ENCODE peak calls at places on chromosomes 16 and 17, in four cellular contexts. B is HCT116, G is K562, Y is HepG2. S is an unnamed sample.

GRCh38 chr17:47703191-47703591 is 9.2 kb downstream of the TBKBP1 start:
- DNase-seq in B (no peak), G (no peak), Y (no peak), S (no peak)

GRCh38 chr17:75331671-75332070 is 42.4 kb upstream of the SLC25A19 start:
- DNase-seq in B (no peak), G (no peak), Y (no peak), S (no peak)

GRCh38 chr17:19370493-19370960 is 7.8 kb upstream of the MAPK7 start:
- DNase-seq in B (no peak), G (no peak), Y (no peak), S (no peak)

GRCh38 chr17:46972346-46972745 is 6.7 kb downstream of the RPRML start:
- DNase-seq in B (no peak), G (no peak), Y (no peak), S (no peak)

GRCh38 chr17:5794881-5795486 is 210.7 kb upstream of the NLRP1 start:
- DNase-seq in B (no peak), G (no peak), Y (no peak), S (no peak)

GRCh38 chr17:57487552-57487951 is 231.2 kb downstream of the MSI2 start:
- DNase-seq in B (no peak), G (no peak), Y (no peak), S (no peak)

GRCh38 chr17:47994714-47995113 is 23.8 kb downstream of the CDK5RAP3 start:
- DNase-seq in B (no peak), G (no peak), Y (no peak), S (no peak)

GRCh38 chr16:2912330-2913199 is 834 bp downstream of the FLYWCH1 start:
- DNase-seq in B (no peak), G (peak; percentile 57), Y (peak; percentile 6), S (no peak)

GRCh38 chr16:87685405-87685755 is 80.4 kb downstream of the KLHDC4 start:
- DNase-seq in B (no peak), G (no peak), Y (no peak), S (no peak)

GRCh38 chr16:77132051-77132618 is 58.9 kb upstream of the MON1B start:
- DNase-seq in B (no peak), G (no peak), Y (no peak), S (no peak)

GRCh38 chr17:31660684-31661083 is 198.4 kb downstream of the COPRS start:
- DNase-seq in B (no peak), G (no peak), Y (no peak), S (no peak)

GRCh38 chr16:11168386-11169065 is 87.5 kb downstream of the SOCS1 start:
- DNase-seq in B (no peak), G (no peak), Y (no peak), S (no peak)

GRCh38 chr16:17313085-17313611 is 157.6 kb downstream of the XYLT1 start:
- DNase-seq in B (no peak), G (no peak), Y (no peak), S (no peak)

GRCh38 chr16:22816475-22816874 is 2.5 kb downstream of the HS3ST2 start:
- DNase-seq in B (no peak), G (no peak), Y (no peak), S (no peak)

GRCh38 chr17:59381716-59382570 is 50.5 kb downstream of the YPEL2 start:
- DNase-seq in B (no peak), G (no peak), Y (no peak), S (no peak)

GRCh38 chr16:78894872-78895271 is 705.7 kb downstream of the MAF start:
- DNase-seq in B (no peak), G (no peak), Y (no peak), S (no peak)

GRCh38 chr17:14330492-14330920 is 29.6 kb downstream of the HS3ST3B1 start:
- DNase-seq in B (no peak), G (no peak), Y (peak; percentile 65), S (no peak)

GRCh38 chr16:46762583-46762982 is 14.4 kb upstream of the MYLK3 start:
- DNase-seq in B (no peak), G (no peak), Y (no peak), S (no peak)

GRCh38 chr16:53209489-53209888 is 154.7 kb downstream of the CHD9 start:
- DNase-seq in B (no peak), G (peak; percentile 27), Y (no peak), S (no peak)

GRCh38 chr16:30117768-30118167 is 4.4 kb upstream of the GDPD3 start:
- DNase-seq in B (no peak), G (no peak), Y (no peak), S (no peak)

GRCh38 chr16:30119428-30119827 is 3.6 kb downstream of the MAPK3 start:
- DNase-seq in B (no peak), G (no peak), Y (no peak), S (no peak)

GRCh38 chr16:30121741-30122620 is 1.0 kb downstream of the MAPK3 start:
- DNase-seq in B (no peak), G (no peak), Y (no peak), S (no peak)

GRCh38 chr16:30122621-30123160 is 329 bp downstream of the MAPK3 start:
- DNase-seq in B (no peak), G (peak; percentile 13), Y (no peak), S (no peak)

GRCh38 chr16:30120340-30121105 is 2.5 kb downstream of the MAPK3 start:
- DNase-seq in B (no peak), G (no peak), Y (no peak), S (no peak)
- TF ChIP-seq TCF7L2 in B (no peak), G (no peak), Y (no peak), S (no peak)

GRCh38 chr17:38350035-38350434 is 1.6 kb upstream of the SOCS7 start:
- DNase-seq in B (no peak), G (no peak), Y (no peak), S (no peak)
- H3K27ac ChIP-seq in B (no peak overlapping the region), G (no peak overlapping the region), Y (no peak overlapping the region), S (peak overlapping the region; percentile 15)

DNA sequence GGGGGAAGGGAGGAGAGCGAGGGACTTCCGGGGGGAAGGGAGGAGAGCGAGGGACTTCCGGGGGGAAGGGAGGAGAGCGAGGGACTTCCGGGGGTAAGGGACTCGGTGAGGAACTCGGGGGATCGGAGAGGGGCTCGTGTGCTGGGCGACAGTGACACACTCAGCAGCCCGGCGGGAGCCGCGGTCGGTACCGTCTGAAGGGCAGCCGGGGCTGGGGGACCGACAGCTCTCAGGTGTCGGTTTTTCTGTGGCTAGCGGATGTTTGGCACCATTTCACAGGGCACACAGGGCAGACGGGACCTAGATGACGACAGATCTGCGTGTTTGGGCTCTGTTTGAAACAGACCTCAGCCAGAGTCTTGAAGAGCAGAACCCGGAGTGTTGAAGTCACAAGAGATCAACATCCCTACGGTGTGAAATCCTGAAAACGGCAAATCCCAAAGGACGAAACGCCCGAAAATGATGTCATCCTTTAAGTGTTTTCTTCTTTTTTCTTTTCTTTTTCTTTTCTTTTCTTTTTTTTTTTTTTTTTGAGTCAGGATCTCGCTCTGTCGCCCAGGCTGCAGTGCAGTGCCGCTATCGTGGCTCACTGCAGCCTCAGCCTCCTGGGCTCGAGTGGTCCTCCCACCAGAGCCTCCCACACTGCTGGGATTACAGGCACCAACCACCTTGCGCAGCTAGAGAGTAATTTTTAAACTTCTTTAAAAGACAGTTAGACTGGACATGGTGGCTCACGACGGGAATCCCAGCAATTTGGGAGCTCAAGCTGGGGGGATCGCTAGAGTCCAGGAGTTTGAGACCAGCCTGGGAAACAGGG is 23.9 kb downstream of the ZNF778 start:
- DNase-seq in B (peak; percentile 79), G (peak; percentile 86), Y (peak; percentile 82), S (peak; percentile 58)
- TF ChIP-seq CTCF in B (no peak), G (no peak), Y (no peak), S (no peak)

GRCh38 chr17:74148901-74149596 is 54.4 kb upstream of the RPL38 start:
- DNase-seq in B (no peak), G (no peak), Y (no peak), S (no peak)

GRCh38 chr17:74147966-74148365 is 55.5 kb upstream of the RPL38 start:
- DNase-seq in B (no peak), G (no peak), Y (no peak), S (no peak)

GRCh38 chr17:74150428-74151025 is 53.0 kb upstream of the RPL38 start:
- DNase-seq in B (no peak), G (no peak), Y (no peak), S (no peak)

GRCh38 chr17:74148446-74148845 is 55.0 kb upstream of the RPL38 start:
- DNase-seq in B (no peak), G (no peak), Y (no peak), S (no peak)

GRCh38 chr17:74149597-74150427 is 53.7 kb upstream of the RPL38 start:
- DNase-seq in B (no peak), G (no peak), Y (no peak), S (no peak)
- TF ChIP-seq TCF7L2 in B (no peak), G (no peak), Y (no peak), S (no peak)

GRCh38 chr17:1612400-1612799 is 16.2 kb downstream of the SLC43A2 start:
- DNase-seq in B (no peak), G (no peak), Y (no peak), S (no peak)

GRCh38 chr17:1621273-1621954 is 7.2 kb downstream of the SLC43A2 start:
- DNase-seq in B (no peak), G (no peak), Y (peak; percentile 53), S (no peak)

GRCh38 chr17:1620486-1620885 is 8.1 kb downstream of the SLC43A2 start:
- DNase-seq in B (no peak), G (no peak), Y (no peak), S (no peak)

GRCh38 chr17:1623057-1623456 is 5.6 kb downstream of the SLC43A2 start:
- DNase-seq in B (no peak), G (no peak), Y (no peak), S (no peak)

GRCh38 chr17:1617620-1618174 is 10.9 kb downstream of the SLC43A2 start:
- DNase-seq in B (peak; percentile 93), G (peak; percentile 85), Y (no peak), S (no peak)
- H3K27ac ChIP-seq in B (peak overlapping the region; percentile 95), G (peak overlapping the region; percentile 67), Y (no peak overlapping the region), S (no peak overlapping the region)

GRCh38 chr17:44900894-44901293 is 1.6 kb upstream of the EFTUD2 start:
- DNase-seq in B (no peak), G (no peak), Y (no peak), S (no peak)

GRCh38 chr17:44903012-44903685 is 3.9 kb upstream of the EFTUD2 start:
- DNase-seq in B (no peak), G (no peak), Y (no peak), S (no peak)

GRCh38 chr17:44899074-44899782 is at the start of gene EFTUD2:
- DNase-seq in B (peak; percentile 77), G (peak; percentile 92), Y (peak; percentile 85), S (peak; percentile 69)

GRCh38 chr17:44902135-44902760 is 3.0 kb upstream of the EFTUD2 start:
- DNase-seq in B (no peak), G (no peak), Y (no peak), S (no peak)

GRCh38 chr17:44901323-44901965 is 2.2 kb upstream of the EFTUD2 start:
- DNase-seq in B (no peak), G (no peak), Y (no peak), S (no peak)
- TF ChIP-seq CTCF in B (no peak), G (no peak), Y (no peak), S (no peak)

GRCh38 chr17:61409301-61410099 is 9.9 kb downstream of the TBX2 start:
- DNase-seq in B (peak; percentile 36), G (peak; percentile 50), Y (no peak), S (no peak)
- TF ChIP-seq TCF7L2 in B (no peak), G (no peak), Y (no peak), S (no peak)

DNA sequence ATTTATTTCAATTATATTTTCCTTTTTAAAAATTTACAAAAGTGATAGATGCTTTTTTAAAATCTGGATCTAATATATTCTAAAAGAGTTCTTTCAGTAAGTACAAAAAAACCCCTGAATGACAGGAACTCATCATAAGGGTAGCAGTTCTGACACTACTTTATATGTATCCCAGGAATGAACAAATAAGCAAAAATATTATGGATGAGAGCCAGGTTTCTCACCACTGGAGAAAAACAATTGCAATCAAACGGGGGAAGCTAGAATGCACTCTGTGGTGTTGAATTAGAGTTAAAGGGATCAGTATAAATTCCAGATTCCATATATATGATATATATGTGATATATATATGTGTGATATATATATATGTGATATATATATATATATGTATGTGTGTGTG is 23.2 kb upstream of the NDRG4 start:
- DNase-seq in B (no peak), G (no peak), Y (no peak), S (no peak)
- H3K27ac ChIP-seq in B (no peak overlapping the region), G (no peak overlapping the region), Y (no peak overlapping the region), S (no peak overlapping the region)